ENCODE peak calls at places on chromosomes 3 and 15, in ten cellular contexts. S is choroid plexus epithelial cell; D is heart left ventricle; M is breast epithelium; H is Peyer's patch; X is SJSA1; P is Panc1; C is CD8-positive, alpha-beta memory T cell; O is lower lobe of right lung; N is right cardiac atrium. Y is an unnamed sample.

GRCh38 chr3:50187750-50188149 is 3.7 kb upstream of the GNAT1 start:
- DNase-seq in S (no peak), D (no peak), M (no peak), H (no peak), X (no peak), P (no peak), C (no peak), O (no peak), N (no peak), Y (no peak)

GRCh38 chr3:138230525-138230924 is 43.4 kb downstream of the ARMC8 start:
- DNase-seq in S (peak), D (no peak), M (no peak), H (no peak), X (no peak), P (no peak), C (no peak), O (no peak), N (no peak), Y (peak)

GRCh38 chr3:126179825-126180476 is 435 bp downstream of the ALDH1L1 start:
- DNase-seq in S (no peak), D (peak), M (peak), H (no peak), X (no peak), P (no peak), C (no peak), O (no peak), N (peak), Y (no peak)

GRCh38 chr15:86300371-86301106 is 220.9 kb downstream of the AGBL1 start:
- DNase-seq in S (no peak), D (no peak), M (no peak), H (no peak), X (no peak), P (no peak), C (no peak), O (no peak), N (no peak), Y (no peak)

GRCh38 chr3:23129817-23130216 is 73.3 kb upstream of the UBE2E2 start:
- DNase-seq in S (peak), D (no peak), M (peak), H (no peak), X (no peak), P (no peak), C (no peak), O (no peak), N (no peak), Y (no peak)

GRCh38 chr3:17985658-17986392 is 243.4 kb upstream of the TBC1D5 start:
- DNase-seq in S (no peak), D (no peak), M (no peak), H (no peak), X (no peak), P (no peak), C (no peak), O (no peak), N (no peak), Y (no peak)

GRCh38 chr3:99248913-99249312 is 347.4 kb upstream of the DCBLD2 start:
- DNase-seq in S (peak), D (no peak), M (no peak), H (no peak), X (no peak), P (no peak), C (no peak), O (no peak), N (no peak), Y (peak)

GRCh38 chr15:29631076-29632070 is 190.9 kb downstream of the TJP1 start:
- DNase-seq in S (no peak), D (no peak), M (no peak), H (peak), X (no peak), P (no peak), C (no peak), O (no peak), N (no peak), Y (no peak)

GRCh38 chr3:119589087-119589773 is 8.5 kb upstream of the PLA1A start:
- DNase-seq in S (no peak), D (no peak), M (no peak), H (no peak), X (no peak), P (no peak), C (no peak), O (no peak), N (no peak), Y (no peak)

GRCh38 chr3:149639093-149639486 is 18.7 kb downstream of the WWTR1 start:
- DNase-seq in S (no peak), D (no peak), M (no peak), H (no peak), X (no peak), P (no peak), C (no peak), O (no peak), N (no peak), Y (no peak)
- H3K4me3 ChIP-seq in S (peak), D (peak), M (peak), H (no peak), X (peak), P (peak), C (no peak), O (peak), N (peak), Y (peak)

GRCh38 chr3:189101594-189101993 is 70.2 kb upstream of the TPRG1 start:
- DNase-seq in S (no peak), D (no peak), M (no peak), H (no peak), X (no peak), P (no peak), C (no peak), O (no peak), N (no peak), Y (no peak)

GRCh38 chr3:189103208-189103607 is 68.6 kb upstream of the TPRG1 start:
- DNase-seq in S (no peak), D (no peak), M (no peak), H (no peak), X (no peak), P (no peak), C (no peak), O (no peak), N (no peak), Y (peak)

GRCh38 chr3:189099031-189099471 is 72.7 kb upstream of the TPRG1 start:
- DNase-seq in S (no peak), D (peak), M (peak), H (peak), X (no peak), P (no peak), C (no peak), O (peak), N (peak), Y (peak)

GRCh38 chr3:189100866-189101265 is 70.9 kb upstream of the TPRG1 start:
- DNase-seq in S (no peak), D (no peak), M (peak), H (no peak), X (no peak), P (no peak), C (no peak), O (no peak), N (no peak), Y (no peak)

GRCh38 chr3:189099505-189100290 is 72.1 kb upstream of the TPRG1 start:
- DNase-seq in S (no peak), D (no peak), M (no peak), H (no peak), X (no peak), P (no peak), C (no peak), O (no peak), N (peak), Y (peak)
- H3K4me3 ChIP-seq in S (no peak), D (peak), M (peak), H (no peak), X (no peak), P (no peak), C (no peak), O (no peak), N (no peak), Y (no peak)

GRCh38 chr3:15556512-15556911 is 35.0 kb upstream of the COLQ start:
- DNase-seq in S (no peak), D (no peak), M (no peak), H (no peak), X (no peak), P (no peak), C (peak), O (no peak), N (no peak), Y (no peak)
- H3K4me3 ChIP-seq in S (no peak), D (no peak), M (no peak), H (no peak), X (no peak), P (no peak), C (no peak), O (no peak), N (no peak), Y (no peak)

GRCh38 chr3:186209810-186210752 is 101.2 kb upstream of the ETV5 start:
- DNase-seq in S (peak), D (peak), M (peak), H (peak), X (peak), P (no peak), C (no peak), O (no peak), N (peak), Y (peak)

GRCh38 chr3:186208328-186208989 is 99.6 kb upstream of the ETV5 start:
- DNase-seq in S (no peak), D (no peak), M (no peak), H (no peak), X (no peak), P (no peak), C (no peak), O (no peak), N (no peak), Y (no peak)

GRCh38 chr3:186213946-186214345 is 105.1 kb upstream of the ETV5 start:
- DNase-seq in S (peak), D (no peak), M (no peak), H (no peak), X (no peak), P (no peak), C (no peak), O (no peak), N (no peak), Y (no peak)

GRCh38 chr3:186212611-186213010 is 103.7 kb upstream of the ETV5 start:
- DNase-seq in S (no peak), D (no peak), M (no peak), H (no peak), X (no peak), P (no peak), C (no peak), O (no peak), N (no peak), Y (no peak)

GRCh38 chr3:186211101-186211500 is 102.2 kb upstream of the ETV5 start:
- DNase-seq in S (no peak), D (no peak), M (no peak), H (no peak), X (no peak), P (no peak), C (no peak), O (no peak), N (no peak), Y (no peak)
- H3K4me3 ChIP-seq in S (no peak), D (no peak), M (no peak), H (no peak), X (no peak), P (no peak), C (no peak), O (no peak), N (no peak), Y (no peak)

GRCh38 chr15:52307847-52308246 is 12.2 kb upstream of the MYO5C start:
- DNase-seq in S (no peak), D (no peak), M (no peak), H (no peak), X (no peak), P (no peak), C (no peak), O (no peak), N (no peak), Y (no peak)
- H3K4me3 ChIP-seq in S (no peak), D (no peak), M (no peak), H (no peak), X (no peak), P (no peak), C (no peak), O (no peak), N (no peak), Y (no peak)

GRCh38 chr15:74785716-74786032 is 3.8 kb downstream of the CSK start:
- DNase-seq in S (no peak), D (no peak), M (no peak), H (no peak), X (no peak), P (no peak), C (peak), O (no peak), N (no peak), Y (no peak)
- H3K4me3 ChIP-seq in S (no peak), D (no peak), M (no peak), H (peak), X (no peak), P (no peak), C (peak), O (peak), N (no peak), Y (no peak)

GRCh38 chr3:127546970-127547733 is 43.4 kb downstream of the TPRA1 start:
- DNase-seq in S (no peak), D (peak), M (no peak), H (no peak), X (no peak), P (no peak), C (no peak), O (no peak), N (no peak), Y (no peak)
- H3K4me3 ChIP-seq in S (peak), D (peak), M (peak), H (peak), X (no peak), P (peak), C (peak), O (peak), N (peak), Y (no peak)

GRCh38 chr15:65893060-65893459 is 23.8 kb downstream of the RAB11A start:
- DNase-seq in S (no peak), D (no peak), M (no peak), H (no peak), X (no peak), P (no peak), C (no peak), O (no peak), N (no peak), Y (no peak)
- H3K4me3 ChIP-seq in S (no peak), D (no peak), M (no peak), H (no peak), X (no peak), P (no peak), C (no peak), O (no peak), N (no peak), Y (no peak)

GRCh38 chr3:43956945-43957344 is 266.2 kb downstream of the ABHD5 start:
- DNase-seq in S (no peak), D (no peak), M (no peak), H (no peak), X (no peak), P (no peak), C (no peak), O (no peak), N (no peak), Y (no peak)
- H3K4me3 ChIP-seq in S (no peak), D (no peak), M (no peak), H (no peak), X (no peak), P (no peak), C (no peak), O (no peak), N (no peak), Y (no peak)

GRCh38 chr3:132008841-132009638 is 25.8 kb downstream of the CPNE4 start:
- DNase-seq in S (no peak), D (no peak), M (no peak), H (no peak), X (no peak), P (no peak), C (no peak), O (no peak), N (no peak), Y (no peak)
- H3K4me3 ChIP-seq in S (no peak), D (no peak), M (no peak), H (no peak), X (no peak), P (no peak), C (no peak), O (no peak), N (no peak), Y (no peak)

Y was measured in GM23248.